ENCODE peak calls at places on chromosome 1, in six cellular contexts. F is ELR; K is activated T-helper 1 cell treated with anti-CD3 and anti-CD28 coated beads, Interleukin-2, amount 50 U/mL, for 16 hours; O is EH; P is NCI-H446; I is AG09309. E is an unnamed sample.

GRCh38 chr1:3553166-3553939 is 58.0 kb downstream of the MEGF6 start:
- DNase-seq in P (no peak), O (peak), K (no peak), F (no peak), I (no peak), E (no peak)

GRCh38 chr1:236688705-236689104 is 2.4 kb downstream of the ACTN2 start:
- DNase-seq in F (no peak), O (no peak), P (no peak), K (no peak), I (no peak), E (no peak)

GRCh38 chr1:27010226-27010994 is 2.2 kb downstream of the TENT5B start:
- DNase-seq in P (no peak), O (peak), I (no peak), F (no peak), K (no peak), E (no peak)

GRCh38 chr1:18936814-18937481 is 19.5 kb downstream of the IFFO2 start:
- DNase-seq in O (peak), F (no peak), I (no peak), P (no peak), K (no peak), E (no peak)

GRCh38 chr1:42925132-42925769 is 33.4 kb downstream of the SLC2A1 start:
- DNase-seq in I (no peak), K (no peak), O (no peak), P (no peak), F (peak), E (no peak)

GRCh38 chr1:8629241-8630091 is 188.0 kb downstream of the RERE start:
- DNase-seq in I (no peak), P (no peak), F (no peak), O (peak), K (no peak), E (no peak)

GRCh38 chr1:210754931-210755670 is 378.8 kb downstream of the KCNH1 start:
- DNase-seq in O (no peak), K (no peak), P (peak), F (no peak), I (no peak), E (no peak)

GRCh38 chr1:51689643-51690042 is 72.8 kb downstream of the OSBPL9 start:
- DNase-seq in O (peak), F (no peak), K (no peak), I (no peak), P (no peak), E (no peak)